ENCODE peak calls at places on chromosome 16, in nine cellular contexts. One of them, this sample, is unnamed.

GRCh38 chr16:56306690-56307533 is 115.6 kb downstream of the GNAO1 start:
- DNase-seq in ovary: no peak
- DNase-seq in HCT116: no peak
- DNase-seq in esophagus muscularis mucosa: no peak
- DNase-seq in Peyer's patch: no peak
- DNase-seq in adrenal gland: no peak
- DNase-seq in tibial nerve: no peak
- DNase-seq in A549: no peak
- DNase-seq in stomach: no peak
- DNase-seq in this sample: no peak

GRCh38 chr16:57594531-57595031 is 33.8 kb upstream of the ADGRG1 start:
- DNase-seq in stomach: no peak
- DNase-seq in adrenal gland: no peak
- DNase-seq in A549: no peak
- DNase-seq in HCT116: no peak
- DNase-seq in ovary: no peak
- DNase-seq in esophagus muscularis mucosa: no peak
- DNase-seq in Peyer's patch: no peak
- DNase-seq in tibial nerve: no peak
- DNase-seq in this sample: no peak

GRCh38 chr16:20611350-20611902 is 35.3 kb upstream of the ACSM2B start:
- DNase-seq in Peyer's patch: no peak
- DNase-seq in tibial nerve: no peak
- DNase-seq in stomach: peak; percentile 84
- DNase-seq in HCT116: no peak
- DNase-seq in ovary: no peak
- DNase-seq in esophagus muscularis mucosa: no peak
- DNase-seq in adrenal gland: peak; percentile 21
- DNase-seq in A549: no peak
- DNase-seq in this sample: peak; percentile 95

GRCh38 chr16:84881702-84882521 is 62.1 kb downstream of the CRISPLD2 start:
- DNase-seq in A549: peak; percentile 67
- DNase-seq in stomach: no peak
- DNase-seq in adrenal gland: peak; percentile 54
- DNase-seq in esophagus muscularis mucosa: no peak
- DNase-seq in Peyer's patch: no peak
- DNase-seq in ovary: no peak
- DNase-seq in tibial nerve: peak; percentile 67
- DNase-seq in HCT116: no peak
- DNase-seq in this sample: no peak

GRCh38 chr16:11534262-11534661 is 52.5 kb downstream of the LITAF start:
- DNase-seq in stomach: no peak
- DNase-seq in ovary: no peak
- DNase-seq in adrenal gland: no peak
- DNase-seq in Peyer's patch: no peak
- DNase-seq in tibial nerve: no peak
- DNase-seq in HCT116: no peak
- DNase-seq in A549: peak; percentile 77
- DNase-seq in esophagus muscularis mucosa: no peak
- DNase-seq in this sample: peak; percentile 74

GRCh38 chr16:12318661-12319463 is 342.3 kb downstream of the SNX29 start:
- DNase-seq in tibial nerve: no peak
- DNase-seq in A549: no peak
- DNase-seq in ovary: no peak
- DNase-seq in Peyer's patch: no peak
- DNase-seq in stomach: no peak
- DNase-seq in HCT116: no peak
- DNase-seq in esophagus muscularis mucosa: no peak
- DNase-seq in adrenal gland: no peak
- DNase-seq in this sample: no peak

GRCh38 chr16:11262915-11263314 is 6.2 kb downstream of the TNP2 start:
- DNase-seq in esophagus muscularis mucosa: no peak
- DNase-seq in tibial nerve: no peak
- DNase-seq in Peyer's patch: no peak
- DNase-seq in adrenal gland: no peak
- DNase-seq in HCT116: no peak
- DNase-seq in stomach: peak; percentile 47
- DNase-seq in A549: no peak
- DNase-seq in ovary: no peak
- DNase-seq in this sample: no peak

GRCh38 chr16:19386555-19386954 is 31.1 kb upstream of the TMC5 start:
- DNase-seq in A549: no peak
- DNase-seq in tibial nerve: no peak
- DNase-seq in ovary: no peak
- DNase-seq in Peyer's patch: no peak
- DNase-seq in stomach: no peak
- DNase-seq in adrenal gland: no peak
- DNase-seq in HCT116: no peak
- DNase-seq in esophagus muscularis mucosa: no peak
- DNase-seq in this sample: no peak

GRCh38 chr16:11501583-11502138 is 85.1 kb downstream of the LITAF start:
- DNase-seq in tibial nerve: no peak
- DNase-seq in esophagus muscularis mucosa: no peak
- DNase-seq in adrenal gland: no peak
- DNase-seq in stomach: no peak
- DNase-seq in A549: peak; percentile 36
- DNase-seq in HCT116: no peak
- DNase-seq in Peyer's patch: no peak
- DNase-seq in ovary: no peak
- DNase-seq in this sample: no peak

GRCh38 chr16:67241008-67241900 is 6.0 kb downstream of the FHOD1 start:
- DNase-seq in esophagus muscularis mucosa: no peak
- DNase-seq in tibial nerve: no peak
- DNase-seq in adrenal gland: peak; percentile 83
- DNase-seq in stomach: peak; percentile 91
- DNase-seq in Peyer's patch: no peak
- DNase-seq in HCT116: no peak
- DNase-seq in ovary: no peak
- DNase-seq in A549: peak; percentile 74
- DNase-seq in this sample: peak; percentile 50

GRCh38 chr16:84686702-84687298 is 13.0 kb upstream of the USP10 start:
- DNase-seq in tibial nerve: no peak
- DNase-seq in esophagus muscularis mucosa: no peak
- DNase-seq in Peyer's patch: no peak
- DNase-seq in HCT116: peak; percentile 19
- DNase-seq in stomach: no peak
- DNase-seq in adrenal gland: no peak
- DNase-seq in A549: peak; percentile 13
- DNase-seq in ovary: no peak
- DNase-seq in this sample: no peak

GRCh38 chr16:30417447-30418349 is 10.3 kb downstream of the ZNF771 start:
- DNase-seq in Peyer's patch: peak; percentile 75
- DNase-seq in A549: peak; percentile 98
- DNase-seq in tibial nerve: no peak
- DNase-seq in esophagus muscularis mucosa: no peak
- DNase-seq in adrenal gland: peak; percentile 83
- DNase-seq in HCT116: peak; percentile 91
- DNase-seq in ovary: peak; percentile 85
- DNase-seq in stomach: peak; percentile 90
- DNase-seq in this sample: peak; percentile 91

GRCh38 chr16:29198731-29199521 is 207.6 kb downstream of the NPIPB11 start:
- DNase-seq in esophagus muscularis mucosa: no peak
- DNase-seq in tibial nerve: no peak
- DNase-seq in stomach: no peak
- DNase-seq in adrenal gland: no peak
- DNase-seq in HCT116: no peak
- DNase-seq in A549: no peak
- DNase-seq in Peyer's patch: no peak
- DNase-seq in ovary: peak; percentile 57
- DNase-seq in this sample: peak; percentile 40

GRCh38 chr16:64196444-64196843 is 925.4 kb downstream of the CDH11 start:
- DNase-seq in esophagus muscularis mucosa: no peak
- DNase-seq in adrenal gland: no peak
- DNase-seq in tibial nerve: no peak
- DNase-seq in HCT116: no peak
- DNase-seq in stomach: no peak
- DNase-seq in Peyer's patch: no peak
- DNase-seq in A549: no peak
- DNase-seq in ovary: no peak
- DNase-seq in this sample: no peak

GRCh38 chr16:72786606-72787005 is 261.3 kb downstream of the ZFHX3 start:
- DNase-seq in stomach: no peak
- DNase-seq in adrenal gland: no peak
- DNase-seq in HCT116: no peak
- DNase-seq in ovary: no peak
- DNase-seq in Peyer's patch: no peak
- DNase-seq in A549: no peak
- DNase-seq in tibial nerve: no peak
- DNase-seq in esophagus muscularis mucosa: peak; percentile 78
- DNase-seq in this sample: no peak
- TF ChIP-seq POLR2A in stomach: no peak
- TF ChIP-seq POLR2A in adrenal gland: no peak
- TF ChIP-seq POLR2A in HCT116: no peak
- TF ChIP-seq POLR2A in ovary: no peak
- TF ChIP-seq POLR2A in Peyer's patch: no peak
- TF ChIP-seq POLR2A in A549: no peak
- TF ChIP-seq POLR2A in tibial nerve: no peak
- TF ChIP-seq POLR2A in esophagus muscularis mucosa: no peak
- TF ChIP-seq POLR2A in this sample: no peak

DNA sequence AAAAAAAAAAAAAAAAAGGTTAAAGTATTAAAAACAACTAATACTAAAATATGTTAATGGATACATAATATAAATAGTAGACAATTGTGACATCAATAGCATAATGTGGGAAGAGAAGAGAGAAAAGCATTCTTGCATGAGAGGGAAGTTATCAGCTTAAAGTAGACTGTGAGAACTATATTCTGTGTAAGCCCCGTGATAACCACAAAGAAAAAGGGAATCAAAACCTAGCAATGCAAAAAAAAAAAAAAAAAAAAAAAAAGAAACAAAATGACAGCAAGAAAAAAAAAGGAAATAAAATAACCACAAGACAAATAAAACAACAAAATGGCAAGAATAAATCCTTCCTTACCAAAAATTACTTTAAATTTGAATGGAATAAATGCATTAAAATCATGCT is 39.8 kb upstream of the MYLK3 start:
- DNase-seq in ovary: no peak
- DNase-seq in adrenal gland: no peak
- DNase-seq in tibial nerve: no peak
- DNase-seq in stomach: no peak
- DNase-seq in HCT116: no peak
- DNase-seq in A549: no peak
- DNase-seq in esophagus muscularis mucosa: no peak
- DNase-seq in Peyer's patch: no peak
- DNase-seq in this sample: no peak
- H3K27ac ChIP-seq in ovary: no peak overlapping the region
- H3K27ac ChIP-seq in adrenal gland: no peak overlapping the region
- H3K27ac ChIP-seq in tibial nerve: no peak overlapping the region
- H3K27ac ChIP-seq in stomach: no peak overlapping the region
- H3K27ac ChIP-seq in HCT116: no peak overlapping the region
- H3K27ac ChIP-seq in A549: no peak overlapping the region
- H3K27ac ChIP-seq in esophagus muscularis mucosa: no peak overlapping the region
- H3K27ac ChIP-seq in Peyer's patch: no peak overlapping the region
- H3K27ac ChIP-seq in this sample: no peak overlapping the region

GRCh38 chr16:88789593-88789992 is 4.6 kb upstream of the PIEZO1 start:
- DNase-seq in stomach: no peak
- DNase-seq in A549: no peak
- DNase-seq in adrenal gland: no peak
- DNase-seq in HCT116: no peak
- DNase-seq in esophagus muscularis mucosa: no peak
- DNase-seq in ovary: no peak
- DNase-seq in Peyer's patch: peak; percentile 44
- DNase-seq in tibial nerve: no peak
- DNase-seq in this sample: no peak

GRCh38 chr16:88790312-88791150 is 5.5 kb upstream of the PIEZO1 start:
- DNase-seq in A549: no peak
- DNase-seq in ovary: peak; percentile 14
- DNase-seq in Peyer's patch: peak; percentile 83
- DNase-seq in esophagus muscularis mucosa: no peak
- DNase-seq in tibial nerve: no peak
- DNase-seq in stomach: peak; percentile 58
- DNase-seq in HCT116: no peak
- DNase-seq in adrenal gland: no peak
- DNase-seq in this sample: no peak

GRCh38 chr16:88796278-88796677 is 7.3 kb upstream of the CDT1 start:
- DNase-seq in stomach: no peak
- DNase-seq in A549: no peak
- DNase-seq in esophagus muscularis mucosa: no peak
- DNase-seq in HCT116: no peak
- DNase-seq in adrenal gland: no peak
- DNase-seq in tibial nerve: no peak
- DNase-seq in ovary: no peak
- DNase-seq in Peyer's patch: no peak
- DNase-seq in this sample: no peak

GRCh38 chr16:88792668-88793587 is 7.9 kb upstream of the PIEZO1 start:
- DNase-seq in A549: no peak
- DNase-seq in esophagus muscularis mucosa: no peak
- DNase-seq in stomach: no peak
- DNase-seq in ovary: peak; percentile 13
- DNase-seq in Peyer's patch: no peak
- DNase-seq in HCT116: no peak
- DNase-seq in tibial nerve: no peak
- DNase-seq in adrenal gland: no peak
- DNase-seq in this sample: no peak

DNA sequence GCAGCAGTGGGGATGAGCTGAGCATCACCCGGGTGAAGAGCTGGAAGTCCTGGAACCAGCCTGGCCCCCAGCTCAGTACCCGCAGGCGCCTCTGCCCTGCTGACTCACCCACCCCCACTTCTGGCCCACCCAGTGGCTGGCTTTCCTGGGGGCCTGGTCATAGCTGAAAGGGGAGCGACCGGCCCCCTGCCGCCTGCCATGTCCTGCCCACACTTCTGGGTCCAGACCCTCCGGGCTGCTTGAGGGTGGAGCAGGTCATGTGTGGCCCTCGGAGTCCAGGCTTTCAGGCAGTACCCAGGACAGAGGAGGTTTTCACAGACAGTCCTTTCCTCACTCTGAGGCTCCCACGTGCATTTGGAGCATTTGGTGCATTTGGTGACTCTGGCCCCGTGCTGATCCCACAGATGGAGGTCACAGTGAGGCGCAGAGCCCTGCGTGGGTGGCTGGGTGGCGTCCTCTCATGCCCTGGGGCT is 7.1 kb upstream of the PIEZO1 start:
- DNase-seq in HCT116: no peak
- DNase-seq in adrenal gland: no peak
- DNase-seq in stomach: no peak
- DNase-seq in Peyer's patch: no peak
- DNase-seq in esophagus muscularis mucosa: no peak
- DNase-seq in ovary: peak; percentile 13
- DNase-seq in tibial nerve: no peak
- DNase-seq in A549: no peak
- DNase-seq in this sample: no peak
- TF ChIP-seq POLR2A in HCT116: no peak
- TF ChIP-seq POLR2A in adrenal gland: no peak
- TF ChIP-seq POLR2A in stomach: no peak
- TF ChIP-seq POLR2A in Peyer's patch: no peak
- TF ChIP-seq POLR2A in esophagus muscularis mucosa: no peak
- TF ChIP-seq POLR2A in ovary: no peak
- TF ChIP-seq POLR2A in tibial nerve: no peak
- TF ChIP-seq POLR2A in A549: no peak
- TF ChIP-seq POLR2A in this sample: no peak

DNA sequence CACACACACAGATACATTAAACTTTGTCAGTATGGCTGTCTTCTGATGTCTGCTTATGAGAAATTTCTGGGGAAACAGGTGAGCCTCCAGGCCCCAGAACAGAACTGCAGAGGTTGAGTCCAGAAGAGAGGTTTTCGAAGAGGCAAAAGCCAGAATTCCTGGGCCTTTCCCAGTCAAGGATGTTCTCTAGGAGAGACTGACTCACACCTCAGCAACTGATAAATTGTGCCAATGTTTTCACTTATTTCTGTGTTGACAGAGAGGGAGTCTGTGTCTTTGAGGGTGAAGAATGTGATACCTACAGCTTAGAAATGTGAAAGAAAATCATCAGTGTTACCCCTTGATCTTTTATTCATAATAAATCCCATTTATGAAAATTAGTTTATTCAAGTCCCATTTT is 30.3 kb downstream of the LDHD start:
- DNase-seq in ovary: no peak
- DNase-seq in esophagus muscularis mucosa: no peak
- DNase-seq in Peyer's patch: no peak
- DNase-seq in A549: no peak
- DNase-seq in stomach: no peak
- DNase-seq in adrenal gland: peak; percentile 64
- DNase-seq in HCT116: no peak
- DNase-seq in tibial nerve: no peak
- DNase-seq in this sample: no peak
- H3K27ac ChIP-seq in ovary: no peak overlapping the region
- H3K27ac ChIP-seq in esophagus muscularis mucosa: peak overlapping the region; percentile 78
- H3K27ac ChIP-seq in Peyer's patch: no peak overlapping the region
- H3K27ac ChIP-seq in A549: no peak overlapping the region
- H3K27ac ChIP-seq in stomach: peak overlapping the region; percentile 51
- H3K27ac ChIP-seq in adrenal gland: no peak overlapping the region
- H3K27ac ChIP-seq in HCT116: no peak overlapping the region
- H3K27ac ChIP-seq in tibial nerve: peak overlapping the region; percentile 58
- H3K27ac ChIP-seq in this sample: no peak overlapping the region